ENCODE peak calls at places on chromosomes 11 and 22, in seven cellular contexts. One of them, this sample, is unnamed.

GRCh38 chr22:43443072-43443471 is 31.3 kb downstream of the MPPED1 start:
- DNase-seq in uterus: no peak
- DNase-seq in brain microvascular endothelial cell: no peak
- DNase-seq in heart right ventricle: no peak
- DNase-seq in astrocyte of the spinal cord: no peak
- DNase-seq in lower lobe of right lung: no peak
- DNase-seq in epithelial cell of esophagus: no peak
- DNase-seq in this sample: no peak

GRCh38 chr22:47207846-47208554 is 445.6 kb downstream of the TBC1D22A start:
- DNase-seq in uterus: no peak
- DNase-seq in brain microvascular endothelial cell: no peak
- DNase-seq in heart right ventricle: no peak
- DNase-seq in astrocyte of the spinal cord: no peak
- DNase-seq in lower lobe of right lung: no peak
- DNase-seq in epithelial cell of esophagus: no peak
- DNase-seq in this sample: no peak

GRCh38 chr11:46367244-46367915 is 14.1 kb upstream of the MDK start:
- DNase-seq in uterus: peak; percentile 64
- DNase-seq in brain microvascular endothelial cell: no peak
- DNase-seq in heart right ventricle: peak; percentile 81
- DNase-seq in astrocyte of the spinal cord: peak; percentile 28
- DNase-seq in lower lobe of right lung: peak; percentile 82
- DNase-seq in epithelial cell of esophagus: peak; percentile 50
- DNase-seq in this sample: no peak

GRCh38 chr11:78991681-78992080 is 417.0 kb upstream of the NARS2 start:
- DNase-seq in uterus: no peak
- DNase-seq in brain microvascular endothelial cell: no peak
- DNase-seq in heart right ventricle: no peak
- DNase-seq in astrocyte of the spinal cord: no peak
- DNase-seq in lower lobe of right lung: no peak
- DNase-seq in epithelial cell of esophagus: no peak
- DNase-seq in this sample: no peak

GRCh38 chr22:44707752-44708151 is 5.7 kb downstream of the PRR5 start:
- DNase-seq in uterus: no peak
- DNase-seq in brain microvascular endothelial cell: no peak
- DNase-seq in heart right ventricle: no peak
- DNase-seq in astrocyte of the spinal cord: no peak
- DNase-seq in lower lobe of right lung: no peak
- DNase-seq in epithelial cell of esophagus: peak; percentile 84
- DNase-seq in this sample: no peak

GRCh38 chr11:11244470-11245080 is 108.5 kb downstream of the CSNK2A3 start:
- DNase-seq in uterus: no peak
- DNase-seq in brain microvascular endothelial cell: no peak
- DNase-seq in heart right ventricle: no peak
- DNase-seq in astrocyte of the spinal cord: no peak
- DNase-seq in lower lobe of right lung: no peak
- DNase-seq in epithelial cell of esophagus: no peak
- DNase-seq in this sample: no peak

GRCh38 chr22:30327864-30328345 is 1.2 kb upstream of the TBC1D10A start:
- DNase-seq in uterus: no peak
- DNase-seq in brain microvascular endothelial cell: no peak
- DNase-seq in heart right ventricle: no peak
- DNase-seq in astrocyte of the spinal cord: no peak
- DNase-seq in lower lobe of right lung: no peak
- DNase-seq in epithelial cell of esophagus: peak; percentile 68
- DNase-seq in this sample: no peak

GRCh38 chr11:57476883-57477506 is 16.7 kb downstream of the RTN4RL2 start:
- DNase-seq in uterus: no peak
- DNase-seq in brain microvascular endothelial cell: no peak
- DNase-seq in heart right ventricle: peak; percentile 45
- DNase-seq in astrocyte of the spinal cord: no peak
- DNase-seq in lower lobe of right lung: peak; percentile 59
- DNase-seq in epithelial cell of esophagus: peak; percentile 45
- DNase-seq in this sample: no peak

GRCh38 chr11:48024635-48025071 is 44.3 kb downstream of the PTPRJ start:
- DNase-seq in uterus: no peak
- DNase-seq in brain microvascular endothelial cell: no peak
- DNase-seq in heart right ventricle: no peak
- DNase-seq in astrocyte of the spinal cord: peak; percentile 39
- DNase-seq in lower lobe of right lung: no peak
- DNase-seq in epithelial cell of esophagus: no peak
- DNase-seq in this sample: no peak

GRCh38 chr11:78929092-78929905 is 354.6 kb upstream of the NARS2 start:
- DNase-seq in uterus: no peak
- DNase-seq in brain microvascular endothelial cell: no peak
- DNase-seq in heart right ventricle: no peak
- DNase-seq in astrocyte of the spinal cord: no peak
- DNase-seq in lower lobe of right lung: no peak
- DNase-seq in epithelial cell of esophagus: no peak
- DNase-seq in this sample: no peak

GRCh38 chr11:83054001-83054400 is 17.7 kb downstream of the RAB30 start:
- DNase-seq in uterus: no peak
- DNase-seq in brain microvascular endothelial cell: no peak
- DNase-seq in heart right ventricle: no peak
- DNase-seq in astrocyte of the spinal cord: no peak
- DNase-seq in lower lobe of right lung: no peak
- DNase-seq in epithelial cell of esophagus: no peak
- DNase-seq in this sample: no peak

GRCh38 chr11:128692750-128693578 is 908 bp upstream of the FLI1 start:
- DNase-seq in uterus: no peak
- DNase-seq in brain microvascular endothelial cell: peak; percentile 42
- DNase-seq in heart right ventricle: peak; percentile 52
- DNase-seq in astrocyte of the spinal cord: peak; percentile 38
- DNase-seq in lower lobe of right lung: peak; percentile 61
- DNase-seq in epithelial cell of esophagus: peak; percentile 35
- DNase-seq in this sample: no peak

GRCh38 chr11:14906614-14907392 is 14.8 kb upstream of the CYP2R1 start:
- DNase-seq in uterus: no peak
- DNase-seq in brain microvascular endothelial cell: no peak
- DNase-seq in heart right ventricle: no peak
- DNase-seq in astrocyte of the spinal cord: no peak
- DNase-seq in lower lobe of right lung: no peak
- DNase-seq in epithelial cell of esophagus: no peak
- DNase-seq in this sample: no peak

GRCh38 chr22:50703726-50704509 is 31.3 kb downstream of the SHANK3 start:
- DNase-seq in uterus: no peak
- DNase-seq in brain microvascular endothelial cell: no peak
- DNase-seq in heart right ventricle: no peak
- DNase-seq in astrocyte of the spinal cord: no peak
- DNase-seq in lower lobe of right lung: peak; percentile 38
- DNase-seq in epithelial cell of esophagus: no peak
- DNase-seq in this sample: no peak

GRCh38 chr11:27976262-27976661 is 131.7 kb downstream of the KIF18A start:
- DNase-seq in uterus: no peak
- DNase-seq in brain microvascular endothelial cell: no peak
- DNase-seq in heart right ventricle: no peak
- DNase-seq in astrocyte of the spinal cord: no peak
- DNase-seq in lower lobe of right lung: no peak
- DNase-seq in epithelial cell of esophagus: no peak
- DNase-seq in this sample: no peak

DNA sequence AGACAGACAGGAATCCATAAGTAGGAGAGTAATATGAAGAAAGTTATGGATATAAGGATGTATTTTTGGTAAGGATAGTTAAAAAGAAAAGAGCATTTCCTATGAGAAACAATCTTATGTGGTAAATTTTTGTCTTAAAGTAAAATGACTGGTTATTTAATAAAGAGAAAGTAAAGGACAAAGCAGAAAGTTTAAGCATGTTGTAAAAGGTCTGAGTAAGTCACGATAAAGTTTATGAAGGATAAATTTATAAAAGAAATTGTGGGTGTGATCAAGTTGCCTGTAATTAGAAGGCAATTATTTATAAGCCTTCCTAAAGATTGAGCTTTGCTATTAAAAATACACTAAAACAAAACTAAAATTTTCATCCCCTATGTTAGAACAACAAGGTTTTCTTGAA is 314.7 kb upstream of the SYN3 start:
- DNase-seq in uterus: no peak
- DNase-seq in brain microvascular endothelial cell: no peak
- DNase-seq in heart right ventricle: no peak
- DNase-seq in astrocyte of the spinal cord: no peak
- DNase-seq in lower lobe of right lung: no peak
- DNase-seq in epithelial cell of esophagus: no peak
- DNase-seq in this sample: no peak
- H3K4me3 ChIP-seq in uterus: no peak overlapping the region
- H3K4me3 ChIP-seq in brain microvascular endothelial cell: no peak overlapping the region
- H3K4me3 ChIP-seq in heart right ventricle: no peak overlapping the region
- H3K4me3 ChIP-seq in astrocyte of the spinal cord: no peak overlapping the region
- H3K4me3 ChIP-seq in lower lobe of right lung: no peak overlapping the region
- H3K4me3 ChIP-seq in epithelial cell of esophagus: no peak overlapping the region
- H3K4me3 ChIP-seq in this sample: no peak overlapping the region

GRCh38 chr11:2897048-2897447 is 11.5 kb upstream of the CDKN1C start:
- DNase-seq in uterus: no peak
- DNase-seq in brain microvascular endothelial cell: no peak
- DNase-seq in heart right ventricle: no peak
- DNase-seq in astrocyte of the spinal cord: no peak
- DNase-seq in lower lobe of right lung: no peak
- DNase-seq in epithelial cell of esophagus: no peak
- DNase-seq in this sample: no peak

GRCh38 chr11:2896047-2896446 is 10.5 kb upstream of the CDKN1C start:
- DNase-seq in uterus: no peak
- DNase-seq in brain microvascular endothelial cell: no peak
- DNase-seq in heart right ventricle: no peak
- DNase-seq in astrocyte of the spinal cord: no peak
- DNase-seq in lower lobe of right lung: no peak
- DNase-seq in epithelial cell of esophagus: no peak
- DNase-seq in this sample: no peak

GRCh38 chr11:2899080-2899783 is 13.7 kb upstream of the CDKN1C start:
- DNase-seq in uterus: no peak
- DNase-seq in brain microvascular endothelial cell: no peak
- DNase-seq in heart right ventricle: no peak
- DNase-seq in astrocyte of the spinal cord: no peak
- DNase-seq in lower lobe of right lung: peak; percentile 67
- DNase-seq in epithelial cell of esophagus: no peak
- DNase-seq in this sample: no peak

GRCh38 chr11:2901196-2901796 is 15.7 kb upstream of the CDKN1C start:
- DNase-seq in uterus: no peak
- DNase-seq in brain microvascular endothelial cell: no peak
- DNase-seq in heart right ventricle: no peak
- DNase-seq in astrocyte of the spinal cord: no peak
- DNase-seq in lower lobe of right lung: peak; percentile 51
- DNase-seq in epithelial cell of esophagus: no peak
- DNase-seq in this sample: no peak

GRCh38 chr11:2898366-2899079 is 12.9 kb upstream of the CDKN1C start:
- DNase-seq in uterus: peak; percentile 70
- DNase-seq in brain microvascular endothelial cell: peak; percentile 89
- DNase-seq in heart right ventricle: peak; percentile 46
- DNase-seq in astrocyte of the spinal cord: peak; percentile 88
- DNase-seq in lower lobe of right lung: peak; percentile 87
- DNase-seq in epithelial cell of esophagus: peak; percentile 90
- DNase-seq in this sample: peak; percentile 58
- H3K4me3 ChIP-seq in uterus: no peak overlapping the region
- H3K4me3 ChIP-seq in brain microvascular endothelial cell: no peak overlapping the region
- H3K4me3 ChIP-seq in heart right ventricle: no peak overlapping the region
- H3K4me3 ChIP-seq in astrocyte of the spinal cord: no peak overlapping the region
- H3K4me3 ChIP-seq in lower lobe of right lung: no peak overlapping the region
- H3K4me3 ChIP-seq in epithelial cell of esophagus: no peak overlapping the region
- H3K4me3 ChIP-seq in this sample: no peak overlapping the region

GRCh38 chr22:40853961-40854360 is 2.5 kb downstream of the ST13 start:
- DNase-seq in uterus: no peak
- DNase-seq in brain microvascular endothelial cell: no peak
- DNase-seq in heart right ventricle: no peak
- DNase-seq in astrocyte of the spinal cord: no peak
- DNase-seq in lower lobe of right lung: no peak
- DNase-seq in epithelial cell of esophagus: peak; percentile 5
- DNase-seq in this sample: no peak

GRCh38 chr22:40856513-40857308 is at the start of the genes ST13 and XPNPEP3:
- DNase-seq in uterus: peak; percentile 98
- DNase-seq in brain microvascular endothelial cell: peak; percentile 96
- DNase-seq in heart right ventricle: peak; percentile 97
- DNase-seq in astrocyte of the spinal cord: peak; percentile 97
- DNase-seq in lower lobe of right lung: peak; percentile 99
- DNase-seq in epithelial cell of esophagus: peak; percentile 96
- DNase-seq in this sample: peak; percentile 89

GRCh38 chr22:40855960-40856512 is 403 bp downstream of the ST13 start:
- DNase-seq in uterus: no peak
- DNase-seq in brain microvascular endothelial cell: peak; percentile 23
- DNase-seq in heart right ventricle: no peak
- DNase-seq in astrocyte of the spinal cord: peak; percentile 20
- DNase-seq in lower lobe of right lung: no peak
- DNase-seq in epithelial cell of esophagus: peak; percentile 25
- DNase-seq in this sample: no peak

GRCh38 chr22:40853330-40853729 is 3.1 kb downstream of the ST13 start:
- DNase-seq in uterus: no peak
- DNase-seq in brain microvascular endothelial cell: no peak
- DNase-seq in heart right ventricle: no peak
- DNase-seq in astrocyte of the spinal cord: no peak
- DNase-seq in lower lobe of right lung: no peak
- DNase-seq in epithelial cell of esophagus: no peak
- DNase-seq in this sample: no peak

DNA sequence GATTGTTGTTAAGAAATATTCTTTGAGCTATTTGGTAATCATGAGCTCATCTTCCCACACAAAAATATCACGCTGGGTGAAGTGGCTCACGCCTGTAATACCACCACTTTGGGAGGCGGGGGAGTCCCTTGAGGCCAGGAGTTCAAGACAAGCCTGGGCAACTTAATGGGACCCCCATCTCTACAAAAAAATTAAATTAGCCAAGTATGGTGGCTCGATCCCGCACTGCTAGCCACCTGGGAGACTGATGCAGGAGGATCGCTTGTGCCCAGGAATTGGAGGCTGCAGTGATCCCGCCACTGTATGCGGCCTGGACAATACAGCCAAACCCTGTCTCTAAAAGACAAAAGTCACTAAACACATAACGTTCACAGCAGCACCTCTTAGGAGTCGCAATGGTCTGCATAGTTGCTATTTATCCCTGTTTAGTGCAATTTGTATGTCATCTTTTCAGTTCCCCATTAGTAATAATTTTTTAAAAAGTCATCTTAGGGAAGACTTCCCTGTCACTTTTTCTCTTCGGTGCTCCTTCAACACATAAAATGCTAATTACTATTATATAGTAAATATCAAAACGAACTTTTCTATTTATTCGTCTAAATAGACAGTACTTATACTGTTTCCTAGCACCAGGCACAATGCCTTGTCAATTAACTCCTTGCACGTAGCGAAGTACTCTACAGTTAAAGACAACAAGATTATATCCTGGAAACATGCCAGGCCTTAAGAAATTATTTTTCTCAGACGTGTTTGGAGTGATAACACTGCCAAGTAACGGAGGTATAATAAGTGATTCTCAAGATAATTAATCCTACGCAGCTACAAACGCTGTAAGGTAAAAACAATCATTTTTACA is 1.1 kb downstream of the ST13 start:
- DNase-seq in uterus: peak; percentile 26
- DNase-seq in brain microvascular endothelial cell: no peak
- DNase-seq in heart right ventricle: no peak
- DNase-seq in astrocyte of the spinal cord: no peak
- DNase-seq in lower lobe of right lung: no peak
- DNase-seq in epithelial cell of esophagus: peak; percentile 45
- DNase-seq in this sample: no peak
- H3K4me3 ChIP-seq in uterus: peak overlapping the region; percentile 85
- H3K4me3 ChIP-seq in brain microvascular endothelial cell: peak overlapping the region; percentile 97
- H3K4me3 ChIP-seq in heart right ventricle: peak overlapping the region; percentile 88
- H3K4me3 ChIP-seq in astrocyte of the spinal cord: peak overlapping the region; percentile 97
- H3K4me3 ChIP-seq in lower lobe of right lung: peak overlapping the region; percentile 89
- H3K4me3 ChIP-seq in epithelial cell of esophagus: peak overlapping the region; percentile 96
- H3K4me3 ChIP-seq in this sample: peak overlapping the region; percentile 100

GRCh38 chr11:95068549-95068948 is 1.8 kb downstream of the SRSF8 start:
- DNase-seq in uterus: peak; percentile 89
- DNase-seq in brain microvascular endothelial cell: peak; percentile 96
- DNase-seq in heart right ventricle: peak; percentile 54
- DNase-seq in astrocyte of the spinal cord: peak; percentile 93
- DNase-seq in lower lobe of right lung: peak; percentile 82
- DNase-seq in epithelial cell of esophagus: peak; percentile 97
- DNase-seq in this sample: peak; percentile 84
- H3K4me3 ChIP-seq in uterus: peak overlapping the region; percentile 84
- H3K4me3 ChIP-seq in brain microvascular endothelial cell: peak overlapping the region; percentile 82
- H3K4me3 ChIP-seq in heart right ventricle: peak overlapping the region; percentile 82
- H3K4me3 ChIP-seq in astrocyte of the spinal cord: peak overlapping the region; percentile 90
- H3K4me3 ChIP-seq in lower lobe of right lung: peak overlapping the region; percentile 82
- H3K4me3 ChIP-seq in epithelial cell of esophagus: peak overlapping the region; percentile 94
- H3K4me3 ChIP-seq in this sample: peak overlapping the region; percentile 86

GRCh38 chr11:61587541-61587941 is 6.7 kb upstream of the SYT7 start:
- DNase-seq in uterus: peak; percentile 38
- DNase-seq in brain microvascular endothelial cell: no peak
- DNase-seq in heart right ventricle: peak; percentile 69
- DNase-seq in astrocyte of the spinal cord: no peak
- DNase-seq in lower lobe of right lung: peak; percentile 70
- DNase-seq in epithelial cell of esophagus: no peak
- DNase-seq in this sample: no peak
- H3K4me3 ChIP-seq in uterus: peak overlapping the region; percentile 42
- H3K4me3 ChIP-seq in brain microvascular endothelial cell: peak overlapping the region; percentile 39
- H3K4me3 ChIP-seq in heart right ventricle: peak overlapping the region; percentile 57
- H3K4me3 ChIP-seq in astrocyte of the spinal cord: peak overlapping the region; percentile 17
- H3K4me3 ChIP-seq in lower lobe of right lung: peak overlapping the region; percentile 63
- H3K4me3 ChIP-seq in epithelial cell of esophagus: peak overlapping the region; percentile 39
- H3K4me3 ChIP-seq in this sample: peak overlapping the region; percentile 30